ENCODE peak calls at places on chromosomes 11 and 22, in ten cellular contexts. E is aorta; M is left kidney; K is psoas muscle; H is head of caudate nucleus; Y is stimulated activated CD4-positive, alpha-beta T cell treated with anti-CD3 and anti-CD28 coated beads, Interleukin-4, amount 100 ng/mL, for 4 hours; B is H7; J is dermis blood vessel endothelial cell; N is tibial artery; A is fibroblast of lung. Q is an unnamed sample.
A peak's percentile ranks its signal among the peaks of the same experiment; 100 is the strongest.

GRCh38 chr22:22816766-22817410 is 70.7 kb upstream of the IGLL5 start:
- DNase-seq in H (no peak), N (no peak), Y (no peak), A (no peak), B (no peak), M (no peak), K (no peak), E (no peak), J (no peak), Q (no peak)

GRCh38 chr11:111510311-111510710 is 1.9 kb downstream of the BTG4 start:
- DNase-seq in M (no peak), A (no peak), K (no peak), E (no peak), B (no peak), Y (no peak), J (no peak), H (no peak), N (no peak), Q (peak; percentile 97)

GRCh38 chr11:4626207-4627105 is 10.8 kb upstream of the OR51D1 start:
- DNase-seq in B (peak; percentile 28), H (peak; percentile 70), J (peak; percentile 75), K (no peak), N (peak; percentile 53), A (peak; percentile 76), Y (peak; percentile 8), E (no peak), M (peak; percentile 91), Q (peak; percentile 65)

GRCh38 chr22:44758354-44758969 is 6.1 kb downstream of the ARHGAP8 start:
- DNase-seq in N (no peak), A (peak; percentile 42), H (no peak), K (no peak), Y (no peak), E (no peak), M (no peak), B (no peak), J (no peak), Q (peak; percentile 67)

GRCh38 chr11:66277475-66278391 is at the start of gene CNIH2:
- DNase-seq in A (no peak), K (peak; percentile 10), J (peak; percentile 18), E (no peak), Y (peak; percentile 40), H (peak; percentile 60), B (peak; percentile 98), M (peak; percentile 76), N (no peak), Q (no peak)

GRCh38 chr22:28072066-28072465 is 153.0 kb upstream of the PITPNB start:
- DNase-seq in E (no peak), A (no peak), H (no peak), K (no peak), J (no peak), N (no peak), B (no peak), M (no peak), Y (no peak), Q (peak; percentile 57)

GRCh38 chr11:111982019-111982464 is 43.2 kb upstream of the DLAT start:
- DNase-seq in N (peak; percentile 35), K (peak; percentile 37), Y (peak; percentile 58), M (peak; percentile 92), B (peak; percentile 72), A (peak; percentile 39), H (peak; percentile 50), J (peak; percentile 79), E (peak; percentile 53), Q (peak; percentile 65)

GRCh38 chr11:27514076-27514475 is 7.5 kb upstream of the LIN7C start:
- DNase-seq in E (no peak), H (no peak), K (no peak), N (no peak), Y (no peak), J (no peak), B (no peak), A (no peak), M (no peak), Q (no peak)